ENCODE peak calls at places on chromosomes 1 and 21, in nine cellular contexts. K is RWPE1, G is retinal pigment epithelial cell, R is AG04450, I is omental fat pad, Z is choroid plexus epithelial cell, L is heart left ventricle, X is neural crest cell, M is H9. T is an unnamed sample.

GRCh38 chr1:214261206-214262123 is 19.5 kb upstream of the SMYD2 start:
- DNase-seq in K (peak), G (no peak), R (peak), I (peak), Z (peak), L (peak), X (peak), M (peak), T (peak)

GRCh38 chr1:178161516-178161915 is 67.6 kb downstream of the RASAL2 start:
- DNase-seq in K (no peak), G (no peak), R (no peak), I (no peak), Z (peak), L (no peak), X (no peak), M (no peak), T (no peak)

GRCh38 chr1:221439008-221439733 is 302.7 kb downstream of the DUSP10 start:
- DNase-seq in K (peak), G (no peak), R (peak), I (peak), Z (peak), L (no peak), X (no peak), M (no peak), T (no peak)

GRCh38 chr1:22861764-22862440 is 110.8 kb downstream of the LACTBL1 start:
- DNase-seq in K (peak), G (no peak), R (peak), I (no peak), Z (peak), L (no peak), X (peak), M (no peak), T (peak)

GRCh38 chr21:44965251-44966022 is 25.6 kb downstream of the SLX9 start:
- DNase-seq in K (no peak), G (no peak), R (peak), I (no peak), Z (peak), L (no peak), X (no peak), M (no peak), T (no peak)

GRCh38 chr21:25220169-25220568 is 387.1 kb downstream of the MRPL39 start:
- DNase-seq in K (no peak), G (no peak), R (no peak), I (no peak), Z (no peak), L (no peak), X (no peak), M (no peak), T (no peak)

GRCh38 chr1:27526569-27527222 is 36.7 kb upstream of the WASF2 start:
- DNase-seq in K (no peak), G (no peak), R (no peak), I (no peak), Z (no peak), L (no peak), X (no peak), M (no peak), T (no peak)

GRCh38 chr21:43815991-43816390 is 26.6 kb downstream of the RRP1 start:
- DNase-seq in K (no peak), G (no peak), R (no peak), I (no peak), Z (no peak), L (no peak), X (no peak), M (no peak), T (no peak)

GRCh38 chr1:221801773-221802516 is 60.1 kb upstream of the DUSP10 start:
- DNase-seq in K (peak), G (no peak), R (peak), I (no peak), Z (peak), L (no peak), X (no peak), M (no peak), T (peak)

GRCh38 chr1:190353538-190354101 is 124.0 kb downstream of the BRINP3 start:
- DNase-seq in K (no peak), G (no peak), R (no peak), I (no peak), Z (no peak), L (no peak), X (no peak), M (no peak), T (no peak)

GRCh38 chr1:215489771-215490566 is 77.1 kb upstream of the KCTD3 start:
- DNase-seq in K (no peak), G (no peak), R (no peak), I (no peak), Z (no peak), L (no peak), X (no peak), M (no peak), T (no peak)

GRCh38 chr1:33697816-33698215 is 166.1 kb upstream of the HMGB4 start:
- DNase-seq in K (no peak), G (no peak), R (no peak), I (no peak), Z (no peak), L (no peak), X (no peak), M (no peak), T (no peak)

GRCh38 chr1:202034683-202035462 is 24.5 kb downstream of the ELF3 start:
- DNase-seq in K (peak), G (peak), R (peak), I (peak), Z (peak), L (peak), X (no peak), M (no peak), T (peak)

GRCh38 chr1:8025061-8025670 is 943 bp downstream of the ERRFI1 start:
- DNase-seq in K (no peak), G (no peak), R (no peak), I (no peak), Z (peak), L (no peak), X (no peak), M (no peak), T (no peak)

GRCh38 chr1:66333463-66334232 is 200.3 kb upstream of the SGIP1 start:
- DNase-seq in K (no peak), G (no peak), R (no peak), I (no peak), Z (no peak), L (peak), X (no peak), M (no peak), T (no peak)

GRCh38 chr1:16048573-16049189 is 5.1 kb downstream of the CLCNKB start:
- DNase-seq in K (no peak), G (no peak), R (no peak), I (no peak), Z (peak), L (peak), X (peak), M (peak), T (no peak)

GRCh38 chr1:206702803-206703202 is 18.1 kb downstream of the MAPKAPK2 start:
- DNase-seq in K (no peak), G (no peak), R (no peak), I (no peak), Z (peak), L (no peak), X (no peak), M (peak), T (no peak)

GRCh38 chr1:149978547-149979023 is 31.9 kb downstream of the OTUD7B start:
- DNase-seq in K (peak), G (no peak), R (no peak), I (no peak), Z (peak), L (no peak), X (no peak), M (no peak), T (no peak)

GRCh38 chr1:203593723-203594122 is 32.9 kb upstream of the ATP2B4 start:
- DNase-seq in K (no peak), G (no peak), R (no peak), I (no peak), Z (no peak), L (no peak), X (no peak), M (peak), T (no peak)

GRCh38 chr21:34844033-34844923 is 175.5 kb downstream of the CLIC6 start:
- DNase-seq in K (no peak), G (no peak), R (no peak), I (no peak), Z (peak), L (peak), X (no peak), M (no peak), T (no peak)

GRCh38 chr1:26915204-26915842 is 1.5 kb upstream of the NR0B2 start:
- DNase-seq in K (no peak), G (no peak), R (no peak), I (no peak), Z (no peak), L (peak), X (no peak), M (no peak), T (no peak)

GRCh38 chr1:100050139-100050538 is 80.3 kb downstream of the SLC35A3 start:
- DNase-seq in K (no peak), G (no peak), R (no peak), I (no peak), Z (no peak), L (no peak), X (no peak), M (no peak), T (no peak)

GRCh38 chr21:32336711-32337110 is 38.1 kb downstream of the MRAP start:
- DNase-seq in K (peak), G (no peak), R (no peak), I (no peak), Z (peak), L (no peak), X (no peak), M (no peak), T (no peak)

GRCh38 chr21:45021428-45022347 is 52.7 kb upstream of the ADARB1 start:
- DNase-seq in K (no peak), G (no peak), R (no peak), I (no peak), Z (no peak), L (no peak), X (peak), M (no peak), T (no peak)

GRCh38 chr1:105072850-105073249 is 1323.2 kb downstream of the AMY1C start:
- DNase-seq in K (no peak), G (no peak), R (no peak), I (no peak), Z (no peak), L (no peak), X (no peak), M (peak), T (no peak)

GRCh38 chr1:218377143-218377660 is 32.1 kb downstream of the TGFB2 start:
- DNase-seq in K (peak), G (peak), R (peak), I (no peak), Z (peak), L (no peak), X (no peak), M (no peak), T (peak)

GRCh38 chr1:32334274-32334861 is 1.7 kb downstream of the MARCKSL1 start:
- DNase-seq in K (no peak), G (no peak), R (no peak), I (no peak), Z (no peak), L (no peak), X (no peak), M (no peak), T (no peak)

GRCh38 chr1:6303397-6304012 is 42.6 kb upstream of the GPR153 start:
- DNase-seq in K (no peak), G (no peak), R (no peak), I (no peak), Z (no peak), L (no peak), X (no peak), M (no peak), T (no peak)

GRCh38 chr1:200979574-200980451 is 43.7 kb downstream of the KIF21B start:
- DNase-seq in K (peak), G (no peak), R (no peak), I (no peak), Z (peak), L (no peak), X (peak), M (peak), T (no peak)

GRCh38 chr1:172581779-172582178 is 48.8 kb downstream of the SUCO start:
- DNase-seq in K (no peak), G (no peak), R (no peak), I (no peak), Z (peak), L (no peak), X (no peak), M (no peak), T (no peak)

GRCh38 chr21:36072453-36073167 is 2.8 kb downstream of the CBR1 start:
- DNase-seq in K (no peak), G (no peak), R (no peak), I (no peak), Z (no peak), L (no peak), X (no peak), M (no peak), T (no peak)

GRCh38 chr1:45769261-45769932 is 18.9 kb upstream of the IPP start:
- DNase-seq in K (no peak), G (no peak), R (peak), I (no peak), Z (peak), L (no peak), X (no peak), M (peak), T (peak)

GRCh38 chr1:77888429-77889239 is at the start of gene NEXN:
- DNase-seq in K (peak), G (peak), R (peak), I (peak), Z (peak), L (peak), X (peak), M (peak), T (peak)

GRCh38 chr1:76959581-76959980 is 92.3 kb downstream of the ST6GALNAC5 start:
- DNase-seq in K (no peak), G (no peak), R (no peak), I (no peak), Z (no peak), L (no peak), X (no peak), M (no peak), T (no peak)

GRCh38 chr1:14263671-14264070 is 334.8 kb upstream of the KAZN start:
- DNase-seq in K (no peak), G (no peak), R (no peak), I (no peak), Z (no peak), L (no peak), X (no peak), M (no peak), T (no peak)

GRCh38 chr1:40783001-40783905 is at the start of gene KCNQ4:
- DNase-seq in K (peak), G (no peak), R (no peak), I (no peak), Z (no peak), L (peak), X (peak), M (peak), T (no peak)

GRCh38 chr1:93629101-93630059 is 52.3 kb downstream of the BCAR3 start:
- DNase-seq in K (no peak), G (no peak), R (peak), I (no peak), Z (peak), L (peak), X (no peak), M (no peak), T (peak)

GRCh38 chr1:10610901-10611600 is 136.3 kb downstream of the PEX14 start:
- DNase-seq in K (no peak), G (no peak), R (no peak), I (no peak), Z (no peak), L (no peak), X (no peak), M (no peak), T (no peak)

GRCh38 chr1:236304682-236305081 is 22.9 kb upstream of the ERO1B start:
- DNase-seq in K (no peak), G (no peak), R (no peak), I (no peak), Z (no peak), L (no peak), X (no peak), M (no peak), T (no peak)

GRCh38 chr1:236301958-236302335 is 20.2 kb upstream of the ERO1B start:
- DNase-seq in K (no peak), G (no peak), R (no peak), I (no peak), Z (no peak), L (no peak), X (no peak), M (no peak), T (no peak)

GRCh38 chr1:236302941-236303340 is 21.2 kb upstream of the ERO1B start:
- DNase-seq in K (no peak), G (no peak), R (no peak), I (no peak), Z (no peak), L (no peak), X (no peak), M (no peak), T (no peak)

GRCh38 chr1:236301080-236301957 is 19.6 kb upstream of the ERO1B start:
- DNase-seq in K (no peak), G (no peak), R (no peak), I (no peak), Z (no peak), L (no peak), X (no peak), M (no peak), T (no peak)

DNA sequence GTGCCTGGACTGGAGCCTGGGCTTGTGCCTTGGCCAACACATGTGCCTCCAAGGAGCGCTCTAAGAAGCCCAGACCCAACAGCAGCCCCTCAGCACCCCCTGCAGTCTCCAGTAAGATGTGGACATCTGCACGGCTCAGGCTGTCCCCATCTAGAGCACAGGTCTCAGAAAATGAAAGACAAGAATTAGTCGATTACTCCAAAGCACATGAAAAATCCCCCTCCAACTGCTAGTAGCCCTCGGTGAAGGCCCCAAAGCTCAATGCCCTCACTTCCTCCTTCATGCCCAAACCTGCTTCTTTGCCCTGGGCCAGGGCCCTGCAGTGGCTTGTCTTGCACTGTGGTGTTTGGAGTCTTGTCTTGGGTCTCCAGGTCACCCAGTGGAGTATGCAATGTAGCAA is 21.9 kb upstream of the ERO1B start:
- DNase-seq in K (peak), G (no peak), R (no peak), I (no peak), Z (no peak), L (no peak), X (no peak), M (peak), T (no peak)
- TF ChIP-seq CTCF in K (no peak), G (no peak), R (no peak), I (no peak), Z (no peak), L (no peak), X (no peak), M (no peak), T (no peak)

GRCh38 chr1:62389531-62389930 is 47.3 kb upstream of the USP1 start:
- DNase-seq in K (no peak), G (no peak), R (no peak), I (no peak), Z (no peak), L (no peak), X (no peak), M (no peak), T (no peak)

GRCh38 chr1:62392951-62393350 is 43.9 kb upstream of the USP1 start:
- DNase-seq in K (no peak), G (no peak), R (no peak), I (no peak), Z (no peak), L (no peak), X (no peak), M (no peak), T (no peak)

GRCh38 chr1:62395291-62395690 is 41.6 kb upstream of the USP1 start:
- DNase-seq in K (no peak), G (no peak), R (no peak), I (no peak), Z (no peak), L (no peak), X (peak), M (no peak), T (no peak)

GRCh38 chr1:62394646-62395045 is 42.2 kb upstream of the USP1 start:
- DNase-seq in K (no peak), G (no peak), R (no peak), I (no peak), Z (no peak), L (no peak), X (no peak), M (no peak), T (no peak)

DNA sequence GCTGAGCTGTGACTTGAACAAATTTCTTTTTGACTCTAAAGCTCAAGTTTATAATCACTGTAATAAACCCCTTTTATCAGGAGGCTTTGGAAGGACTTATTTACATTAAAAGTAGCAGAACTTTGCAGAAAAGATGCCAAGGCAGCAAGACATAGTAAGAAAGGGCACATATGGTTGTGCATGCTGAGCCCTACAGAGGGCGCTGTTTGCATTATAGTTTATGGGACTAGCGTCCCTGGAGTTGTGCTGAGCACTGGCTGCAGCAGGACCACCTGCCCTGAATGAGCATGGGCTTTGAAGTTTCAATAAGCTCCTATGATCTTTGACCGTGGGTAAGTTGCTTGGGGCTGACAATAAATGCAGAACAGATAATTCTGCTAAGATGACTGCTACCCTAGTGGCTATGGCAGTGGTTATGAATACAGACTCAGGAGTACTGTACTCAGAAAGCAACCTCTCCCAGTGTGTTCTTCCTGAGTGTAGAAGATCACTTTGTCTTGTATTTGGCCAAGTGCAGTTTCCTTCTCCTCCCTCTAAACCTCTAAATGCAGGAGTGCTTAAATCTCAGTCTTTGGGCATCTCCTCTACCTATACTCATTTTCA is 45.4 kb upstream of the USP1 start:
- DNase-seq in K (no peak), G (no peak), R (no peak), I (no peak), Z (no peak), L (no peak), X (peak), M (peak), T (no peak)
- TF ChIP-seq CTCF in K (no peak), G (peak), R (peak), I (no peak), Z (peak), L (no peak), X (peak), M (peak), T (peak)

GRCh38 chr1:79496129-79496528 is 489.6 kb upstream of the ADGRL4 start:
- DNase-seq in K (no peak), G (no peak), R (no peak), I (no peak), Z (no peak), L (no peak), X (no peak), M (no peak), T (no peak)

GRCh38 chr1:79501153-79501552 is 494.6 kb upstream of the ADGRL4 start:
- DNase-seq in K (no peak), G (peak), R (no peak), I (no peak), Z (peak), L (no peak), X (no peak), M (no peak), T (no peak)

GRCh38 chr1:79497193-79497773 is 490.8 kb upstream of the ADGRL4 start:
- DNase-seq in K (peak), G (no peak), R (peak), I (no peak), Z (peak), L (no peak), X (peak), M (no peak), T (peak)
- TF ChIP-seq CTCF in K (peak), G (peak), R (peak), I (no peak), Z (peak), L (peak), X (peak), M (peak), T (peak)

DNA sequence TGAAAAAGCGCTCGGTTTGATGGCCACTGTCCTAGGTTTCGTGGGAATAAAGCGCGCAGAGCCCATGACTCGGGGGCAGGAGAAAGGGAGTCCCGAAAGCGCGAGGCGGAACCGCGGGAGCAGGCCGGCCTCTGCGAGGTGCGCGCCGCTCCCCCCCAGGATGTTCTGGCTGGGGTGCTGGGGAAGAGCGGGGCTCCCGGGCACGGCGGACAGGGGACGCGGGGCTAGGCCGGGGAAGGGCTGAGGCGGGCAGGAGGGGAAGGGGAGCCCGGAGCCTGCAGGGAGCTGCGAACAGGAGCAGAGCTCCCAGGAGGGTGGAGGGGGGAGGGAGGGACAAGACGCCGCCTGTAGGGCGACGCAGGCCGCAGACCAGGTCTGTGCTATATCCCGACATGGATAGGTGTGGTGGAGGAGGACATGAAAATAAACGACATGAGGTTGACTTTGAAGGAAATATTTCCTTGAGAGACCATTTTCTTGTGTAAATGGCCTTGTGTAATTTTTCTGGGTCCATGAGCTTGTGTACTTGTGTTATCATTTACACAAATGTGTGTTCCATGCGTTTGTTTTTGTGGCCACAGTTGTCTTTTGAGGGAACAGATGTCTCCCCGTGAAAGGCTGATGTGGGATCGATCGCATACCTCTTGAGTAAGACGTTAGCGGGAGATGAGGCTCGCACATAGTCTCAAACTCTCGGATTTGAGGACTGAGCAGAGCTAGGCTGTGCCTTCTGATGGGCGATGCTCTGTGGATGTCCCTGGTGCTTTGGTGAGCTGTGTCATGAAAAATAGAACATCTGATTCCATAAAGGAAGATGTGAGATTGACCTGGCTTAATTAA is 1.3 kb downstream of the PCNT start:
- DNase-seq in K (peak), G (no peak), R (no peak), I (no peak), Z (peak), L (peak), X (peak), M (peak), T (no peak)
- TF ChIP-seq CTCF in K (no peak), G (peak), R (peak), I (no peak), Z (peak), L (no peak), X (peak), M (peak), T (peak)